ENCODE peak calls at places on chromosomes 4 and X, in ten cellular contexts. One of them, this sample, is unnamed.

GRCh38 chr4:17781072-17781830 is at the start of gene FAM184B:
- DNase-seq in kidney glomerular epithelial cell: no peak
- DNase-seq in memory B cell: no peak
- DNase-seq in AG04449: no peak
- DNase-seq in fibroblast of mammary gland: no peak
- DNase-seq in effector memory CD8-positive, alpha-beta T cell: no peak
- DNase-seq in B cell: no peak
- DNase-seq in HFFc6: no peak
- DNase-seq in activated CD4-positive, alpha-beta T cell treated with anti-CD3 and anti-CD28 coated beads for 48 hours: peak
- DNase-seq in activated B cell treated with CpG ODN at 0.5 μM for 24 hours: no peak
- DNase-seq in this sample: peak

GRCh38 chr4:83646538-83646937 is 110.6 kb downstream of the GPAT3 start:
- DNase-seq in AG04449: no peak
- DNase-seq in kidney glomerular epithelial cell: no peak
- DNase-seq in effector memory CD8-positive, alpha-beta T cell: no peak
- DNase-seq in fibroblast of mammary gland: no peak
- DNase-seq in B cell: no peak
- DNase-seq in activated B cell treated with CpG ODN at 0.5 μM for 24 hours: no peak
- DNase-seq in activated CD4-positive, alpha-beta T cell treated with anti-CD3 and anti-CD28 coated beads for 48 hours: no peak
- DNase-seq in memory B cell: no peak
- DNase-seq in HFFc6: no peak
- DNase-seq in this sample: no peak

GRCh38 chrX:79588233-79588632 is 221.1 kb upstream of the ITM2A start:
- DNase-seq in memory B cell: no peak
- DNase-seq in fibroblast of mammary gland: no peak
- DNase-seq in activated CD4-positive, alpha-beta T cell treated with anti-CD3 and anti-CD28 coated beads for 48 hours: no peak
- DNase-seq in kidney glomerular epithelial cell: no peak
- DNase-seq in B cell: no peak
- DNase-seq in activated B cell treated with CpG ODN at 0.5 μM for 24 hours: no peak
- DNase-seq in effector memory CD8-positive, alpha-beta T cell: no peak
- DNase-seq in AG04449: no peak
- DNase-seq in HFFc6: no peak
- DNase-seq in this sample: no peak

GRCh38 chr4:39702716-39703115 is 4.8 kb downstream of the UBE2K start:
- DNase-seq in HFFc6: no peak
- DNase-seq in fibroblast of mammary gland: no peak
- DNase-seq in B cell: no peak
- DNase-seq in kidney glomerular epithelial cell: no peak
- DNase-seq in activated B cell treated with CpG ODN at 0.5 μM for 24 hours: no peak
- DNase-seq in AG04449: no peak
- DNase-seq in memory B cell: no peak
- DNase-seq in effector memory CD8-positive, alpha-beta T cell: no peak
- DNase-seq in activated CD4-positive, alpha-beta T cell treated with anti-CD3 and anti-CD28 coated beads for 48 hours: no peak
- DNase-seq in this sample: no peak

GRCh38 chr4:118942465-118942864 is 53.8 kb downstream of the SYNPO2 start:
- DNase-seq in activated CD4-positive, alpha-beta T cell treated with anti-CD3 and anti-CD28 coated beads for 48 hours: no peak
- DNase-seq in AG04449: no peak
- DNase-seq in B cell: no peak
- DNase-seq in kidney glomerular epithelial cell: no peak
- DNase-seq in effector memory CD8-positive, alpha-beta T cell: no peak
- DNase-seq in memory B cell: no peak
- DNase-seq in HFFc6: peak
- DNase-seq in fibroblast of mammary gland: peak
- DNase-seq in activated B cell treated with CpG ODN at 0.5 μM for 24 hours: no peak
- DNase-seq in this sample: no peak

GRCh38 chr4:173418636-173419035 is 19.7 kb upstream of the SCRG1 start:
- DNase-seq in AG04449: no peak
- DNase-seq in HFFc6: no peak
- DNase-seq in activated CD4-positive, alpha-beta T cell treated with anti-CD3 and anti-CD28 coated beads for 48 hours: no peak
- DNase-seq in B cell: no peak
- DNase-seq in activated B cell treated with CpG ODN at 0.5 μM for 24 hours: no peak
- DNase-seq in kidney glomerular epithelial cell: no peak
- DNase-seq in effector memory CD8-positive, alpha-beta T cell: no peak
- DNase-seq in fibroblast of mammary gland: no peak
- DNase-seq in memory B cell: no peak
- DNase-seq in this sample: no peak

GRCh38 chrX:41922694-41923171 is 621 bp downstream of the CASK start:
- DNase-seq in activated B cell treated with CpG ODN at 0.5 μM for 24 hours: peak
- DNase-seq in fibroblast of mammary gland: no peak
- DNase-seq in HFFc6: no peak
- DNase-seq in AG04449: no peak
- DNase-seq in activated CD4-positive, alpha-beta T cell treated with anti-CD3 and anti-CD28 coated beads for 48 hours: peak
- DNase-seq in memory B cell: peak
- DNase-seq in B cell: no peak
- DNase-seq in effector memory CD8-positive, alpha-beta T cell: no peak
- DNase-seq in kidney glomerular epithelial cell: no peak
- DNase-seq in this sample: peak

GRCh38 chrX:817759-818158 is 187.2 kb downstream of the SHOX start:
- DNase-seq in effector memory CD8-positive, alpha-beta T cell: no peak
- DNase-seq in HFFc6: no peak
- DNase-seq in kidney glomerular epithelial cell: no peak
- DNase-seq in activated B cell treated with CpG ODN at 0.5 μM for 24 hours: no peak
- DNase-seq in memory B cell: no peak
- DNase-seq in B cell: no peak
- DNase-seq in AG04449: no peak
- DNase-seq in activated CD4-positive, alpha-beta T cell treated with anti-CD3 and anti-CD28 coated beads for 48 hours: no peak
- DNase-seq in fibroblast of mammary gland: no peak
- DNase-seq in this sample: no peak

GRCh38 chr4:79340568-79340967 is 14.7 kb upstream of the NAA11 start:
- DNase-seq in memory B cell: no peak
- DNase-seq in AG04449: no peak
- DNase-seq in activated CD4-positive, alpha-beta T cell treated with anti-CD3 and anti-CD28 coated beads for 48 hours: no peak
- DNase-seq in fibroblast of mammary gland: no peak
- DNase-seq in activated B cell treated with CpG ODN at 0.5 μM for 24 hours: no peak
- DNase-seq in effector memory CD8-positive, alpha-beta T cell: no peak
- DNase-seq in kidney glomerular epithelial cell: no peak
- DNase-seq in HFFc6: no peak
- DNase-seq in B cell: no peak
- DNase-seq in this sample: no peak

GRCh38 chr4:29014555-29014954 is 1705.6 kb upstream of the PCDH7 start:
- DNase-seq in kidney glomerular epithelial cell: no peak
- DNase-seq in activated B cell treated with CpG ODN at 0.5 μM for 24 hours: no peak
- DNase-seq in AG04449: no peak
- DNase-seq in effector memory CD8-positive, alpha-beta T cell: no peak
- DNase-seq in memory B cell: no peak
- DNase-seq in activated CD4-positive, alpha-beta T cell treated with anti-CD3 and anti-CD28 coated beads for 48 hours: no peak
- DNase-seq in HFFc6: no peak
- DNase-seq in B cell: no peak
- DNase-seq in fibroblast of mammary gland: no peak
- DNase-seq in this sample: no peak

GRCh38 chr4:40811886-40812857 is 62.4 kb downstream of the NSUN7 start:
- DNase-seq in B cell: no peak
- DNase-seq in AG04449: no peak
- DNase-seq in activated B cell treated with CpG ODN at 0.5 μM for 24 hours: no peak
- DNase-seq in memory B cell: no peak
- DNase-seq in effector memory CD8-positive, alpha-beta T cell: no peak
- DNase-seq in fibroblast of mammary gland: peak
- DNase-seq in HFFc6: no peak
- DNase-seq in kidney glomerular epithelial cell: no peak
- DNase-seq in activated CD4-positive, alpha-beta T cell treated with anti-CD3 and anti-CD28 coated beads for 48 hours: no peak
- DNase-seq in this sample: peak

GRCh38 chr4:24172406-24172805 is 282.6 kb upstream of the PPARGC1A start:
- DNase-seq in HFFc6: no peak
- DNase-seq in AG04449: no peak
- DNase-seq in activated CD4-positive, alpha-beta T cell treated with anti-CD3 and anti-CD28 coated beads for 48 hours: no peak
- DNase-seq in memory B cell: no peak
- DNase-seq in fibroblast of mammary gland: no peak
- DNase-seq in activated B cell treated with CpG ODN at 0.5 μM for 24 hours: no peak
- DNase-seq in kidney glomerular epithelial cell: no peak
- DNase-seq in B cell: no peak
- DNase-seq in effector memory CD8-positive, alpha-beta T cell: no peak
- DNase-seq in this sample: no peak

GRCh38 chrX:81728622-81729021 is 526.7 kb downstream of the SH3BGRL start:
- DNase-seq in B cell: no peak
- DNase-seq in fibroblast of mammary gland: no peak
- DNase-seq in kidney glomerular epithelial cell: no peak
- DNase-seq in HFFc6: no peak
- DNase-seq in activated CD4-positive, alpha-beta T cell treated with anti-CD3 and anti-CD28 coated beads for 48 hours: no peak
- DNase-seq in effector memory CD8-positive, alpha-beta T cell: no peak
- DNase-seq in memory B cell: no peak
- DNase-seq in activated B cell treated with CpG ODN at 0.5 μM for 24 hours: no peak
- DNase-seq in AG04449: no peak
- DNase-seq in this sample: no peak

GRCh38 chr4:20383283-20383682 is 131.6 kb downstream of the SLIT2 start:
- DNase-seq in activated CD4-positive, alpha-beta T cell treated with anti-CD3 and anti-CD28 coated beads for 48 hours: no peak
- DNase-seq in kidney glomerular epithelial cell: no peak
- DNase-seq in activated B cell treated with CpG ODN at 0.5 μM for 24 hours: no peak
- DNase-seq in effector memory CD8-positive, alpha-beta T cell: no peak
- DNase-seq in B cell: no peak
- DNase-seq in fibroblast of mammary gland: no peak
- DNase-seq in AG04449: no peak
- DNase-seq in memory B cell: no peak
- DNase-seq in HFFc6: no peak
- DNase-seq in this sample: no peak

GRCh38 chr4:121822796-121823504 is 733 bp downstream of the CCNA2 start:
- DNase-seq in activated B cell treated with CpG ODN at 0.5 μM for 24 hours: no peak
- DNase-seq in fibroblast of mammary gland: no peak
- DNase-seq in memory B cell: no peak
- DNase-seq in AG04449: no peak
- DNase-seq in activated CD4-positive, alpha-beta T cell treated with anti-CD3 and anti-CD28 coated beads for 48 hours: peak
- DNase-seq in kidney glomerular epithelial cell: no peak
- DNase-seq in HFFc6: peak
- DNase-seq in effector memory CD8-positive, alpha-beta T cell: peak
- DNase-seq in B cell: no peak
- DNase-seq in this sample: no peak

GRCh38 chr4:139562067-139562684 is 6.2 kb upstream of the SETD7 start:
- DNase-seq in B cell: no peak
- DNase-seq in activated B cell treated with CpG ODN at 0.5 μM for 24 hours: no peak
- DNase-seq in memory B cell: no peak
- DNase-seq in fibroblast of mammary gland: no peak
- DNase-seq in HFFc6: no peak
- DNase-seq in AG04449: no peak
- DNase-seq in effector memory CD8-positive, alpha-beta T cell: no peak
- DNase-seq in kidney glomerular epithelial cell: no peak
- DNase-seq in activated CD4-positive, alpha-beta T cell treated with anti-CD3 and anti-CD28 coated beads for 48 hours: no peak
- DNase-seq in this sample: no peak

GRCh38 chr4:156790866-156791265 is 180.7 kb downstream of the PDGFC start:
- DNase-seq in fibroblast of mammary gland: peak
- DNase-seq in AG04449: no peak
- DNase-seq in activated CD4-positive, alpha-beta T cell treated with anti-CD3 and anti-CD28 coated beads for 48 hours: no peak
- DNase-seq in effector memory CD8-positive, alpha-beta T cell: no peak
- DNase-seq in B cell: no peak
- DNase-seq in kidney glomerular epithelial cell: no peak
- DNase-seq in HFFc6: peak
- DNase-seq in activated B cell treated with CpG ODN at 0.5 μM for 24 hours: no peak
- DNase-seq in memory B cell: no peak
- DNase-seq in this sample: no peak

GRCh38 chr4:152661649-152662048 is 18.1 kb downstream of the TMEM154 start:
- DNase-seq in effector memory CD8-positive, alpha-beta T cell: no peak
- DNase-seq in kidney glomerular epithelial cell: no peak
- DNase-seq in HFFc6: no peak
- DNase-seq in activated CD4-positive, alpha-beta T cell treated with anti-CD3 and anti-CD28 coated beads for 48 hours: no peak
- DNase-seq in memory B cell: no peak
- DNase-seq in AG04449: no peak
- DNase-seq in activated B cell treated with CpG ODN at 0.5 μM for 24 hours: no peak
- DNase-seq in B cell: no peak
- DNase-seq in fibroblast of mammary gland: no peak
- DNase-seq in this sample: no peak

GRCh38 chr4:138627096-138627495 is 384.9 kb upstream of the SLC7A11 start:
- DNase-seq in memory B cell: no peak
- DNase-seq in AG04449: no peak
- DNase-seq in activated B cell treated with CpG ODN at 0.5 μM for 24 hours: no peak
- DNase-seq in kidney glomerular epithelial cell: no peak
- DNase-seq in effector memory CD8-positive, alpha-beta T cell: no peak
- DNase-seq in B cell: no peak
- DNase-seq in HFFc6: no peak
- DNase-seq in activated CD4-positive, alpha-beta T cell treated with anti-CD3 and anti-CD28 coated beads for 48 hours: no peak
- DNase-seq in fibroblast of mammary gland: peak
- DNase-seq in this sample: no peak

GRCh38 chr4:154368060-154368459 is 123.5 kb downstream of the DCHS2 start:
- DNase-seq in activated B cell treated with CpG ODN at 0.5 μM for 24 hours: no peak
- DNase-seq in effector memory CD8-positive, alpha-beta T cell: no peak
- DNase-seq in fibroblast of mammary gland: no peak
- DNase-seq in AG04449: no peak
- DNase-seq in activated CD4-positive, alpha-beta T cell treated with anti-CD3 and anti-CD28 coated beads for 48 hours: no peak
- DNase-seq in HFFc6: no peak
- DNase-seq in memory B cell: no peak
- DNase-seq in kidney glomerular epithelial cell: no peak
- DNase-seq in B cell: no peak
- DNase-seq in this sample: no peak

GRCh38 chrX:38489341-38489740 is 72.0 kb upstream of the TSPAN7 start:
- DNase-seq in activated CD4-positive, alpha-beta T cell treated with anti-CD3 and anti-CD28 coated beads for 48 hours: no peak
- DNase-seq in AG04449: no peak
- DNase-seq in HFFc6: no peak
- DNase-seq in B cell: no peak
- DNase-seq in fibroblast of mammary gland: no peak
- DNase-seq in memory B cell: no peak
- DNase-seq in kidney glomerular epithelial cell: peak
- DNase-seq in effector memory CD8-positive, alpha-beta T cell: no peak
- DNase-seq in activated B cell treated with CpG ODN at 0.5 μM for 24 hours: no peak
- DNase-seq in this sample: no peak

GRCh38 chr4:118337954-118338353 is 14.8 kb downstream of the PRSS12 start:
- DNase-seq in memory B cell: no peak
- DNase-seq in activated B cell treated with CpG ODN at 0.5 μM for 24 hours: no peak
- DNase-seq in kidney glomerular epithelial cell: no peak
- DNase-seq in HFFc6: peak
- DNase-seq in fibroblast of mammary gland: peak
- DNase-seq in B cell: no peak
- DNase-seq in effector memory CD8-positive, alpha-beta T cell: no peak
- DNase-seq in AG04449: no peak
- DNase-seq in activated CD4-positive, alpha-beta T cell treated with anti-CD3 and anti-CD28 coated beads for 48 hours: no peak
- DNase-seq in this sample: no peak

GRCh38 chr4:45347056-45347455 is 620.7 kb upstream of the GNPDA2 start:
- DNase-seq in activated CD4-positive, alpha-beta T cell treated with anti-CD3 and anti-CD28 coated beads for 48 hours: no peak
- DNase-seq in kidney glomerular epithelial cell: no peak
- DNase-seq in B cell: no peak
- DNase-seq in memory B cell: no peak
- DNase-seq in AG04449: no peak
- DNase-seq in effector memory CD8-positive, alpha-beta T cell: no peak
- DNase-seq in activated B cell treated with CpG ODN at 0.5 μM for 24 hours: no peak
- DNase-seq in fibroblast of mammary gland: no peak
- DNase-seq in HFFc6: no peak
- DNase-seq in this sample: no peak

GRCh38 chr4:3283916-3284315 is 8.9 kb upstream of the RGS12 start:
- DNase-seq in memory B cell: no peak
- DNase-seq in effector memory CD8-positive, alpha-beta T cell: no peak
- DNase-seq in AG04449: no peak
- DNase-seq in kidney glomerular epithelial cell: no peak
- DNase-seq in activated CD4-positive, alpha-beta T cell treated with anti-CD3 and anti-CD28 coated beads for 48 hours: no peak
- DNase-seq in activated B cell treated with CpG ODN at 0.5 μM for 24 hours: no peak
- DNase-seq in fibroblast of mammary gland: no peak
- DNase-seq in B cell: no peak
- DNase-seq in HFFc6: no peak
- DNase-seq in this sample: no peak

GRCh38 chr4:28788929-28789490 is 1928.4 kb downstream of the STIM2 start:
- DNase-seq in activated CD4-positive, alpha-beta T cell treated with anti-CD3 and anti-CD28 coated beads for 48 hours: no peak
- DNase-seq in memory B cell: no peak
- DNase-seq in HFFc6: no peak
- DNase-seq in effector memory CD8-positive, alpha-beta T cell: no peak
- DNase-seq in fibroblast of mammary gland: no peak
- DNase-seq in B cell: no peak
- DNase-seq in AG04449: no peak
- DNase-seq in kidney glomerular epithelial cell: no peak
- DNase-seq in activated B cell treated with CpG ODN at 0.5 μM for 24 hours: no peak
- DNase-seq in this sample: no peak

GRCh38 chr4:1776521-1777161 is 16.5 kb upstream of the FGFR3 start:
- DNase-seq in effector memory CD8-positive, alpha-beta T cell: no peak
- DNase-seq in activated B cell treated with CpG ODN at 0.5 μM for 24 hours: no peak
- DNase-seq in memory B cell: no peak
- DNase-seq in HFFc6: no peak
- DNase-seq in B cell: no peak
- DNase-seq in kidney glomerular epithelial cell: no peak
- DNase-seq in AG04449: no peak
- DNase-seq in fibroblast of mammary gland: no peak
- DNase-seq in activated CD4-positive, alpha-beta T cell treated with anti-CD3 and anti-CD28 coated beads for 48 hours: no peak
- DNase-seq in this sample: no peak

GRCh38 chrX:13123857-13124345 is 79.5 kb upstream of the FAM9C start:
- DNase-seq in activated B cell treated with CpG ODN at 0.5 μM for 24 hours: no peak
- DNase-seq in effector memory CD8-positive, alpha-beta T cell: no peak
- DNase-seq in activated CD4-positive, alpha-beta T cell treated with anti-CD3 and anti-CD28 coated beads for 48 hours: no peak
- DNase-seq in AG04449: peak
- DNase-seq in fibroblast of mammary gland: peak
- DNase-seq in kidney glomerular epithelial cell: no peak
- DNase-seq in memory B cell: no peak
- DNase-seq in HFFc6: peak
- DNase-seq in B cell: no peak
- DNase-seq in this sample: no peak

GRCh38 chr4:127982445-127982844 is 17.2 kb downstream of the ABHD18 start:
- DNase-seq in kidney glomerular epithelial cell: no peak
- DNase-seq in B cell: no peak
- DNase-seq in activated CD4-positive, alpha-beta T cell treated with anti-CD3 and anti-CD28 coated beads for 48 hours: no peak
- DNase-seq in activated B cell treated with CpG ODN at 0.5 μM for 24 hours: no peak
- DNase-seq in effector memory CD8-positive, alpha-beta T cell: no peak
- DNase-seq in HFFc6: no peak
- DNase-seq in fibroblast of mammary gland: no peak
- DNase-seq in memory B cell: no peak
- DNase-seq in AG04449: no peak
- DNase-seq in this sample: no peak